ENCODE peak calls at places on chromosome 7, in ten cellular contexts. A, Z, S, X, G, J, B, U, R and T are unnamed samples.

GRCh38 chr7:2870471-2870941 is 26.4 kb upstream of the GNA12 start:
- DNase-seq in Z (peak; percentile 57), B (no peak), R (peak; percentile 34), S (peak; percentile 84), G (peak; percentile 74), A (peak; percentile 78), U (peak; percentile 30), J (peak; percentile 52), X (peak; percentile 68), T (no peak)

GRCh38 chr7:133649593-133649992 is 396.7 kb downstream of the EXOC4 start:
- DNase-seq in U (no peak), R (no peak), X (no peak), S (peak; percentile 42), G (no peak), Z (no peak), A (no peak), B (no peak), J (no peak), T (no peak)

GRCh38 chr7:21999896-22000295 is 54.2 kb upstream of the CDCA7L start:
- DNase-seq in J (no peak), G (no peak), R (no peak), A (no peak), B (no peak), U (no peak), S (no peak), X (peak; percentile 7), Z (no peak), T (no peak)

GRCh38 chr7:155189600-155189989 is 108.1 kb upstream of the INSIG1 start:
- DNase-seq in R (no peak), G (no peak), X (no peak), Z (no peak), U (no peak), A (no peak), B (no peak), J (no peak), S (no peak), T (no peak)

GRCh38 chr7:100890640-100891521 is 1.4 kb upstream of the UFSP1 start:
- DNase-seq in X (no peak), G (no peak), S (peak; percentile 30), U (no peak), B (no peak), J (no peak), R (no peak), Z (peak; percentile 48), A (no peak), T (no peak)

GRCh38 chr7:24660541-24660940 is 87.3 kb downstream of the PALS2 start:
- DNase-seq in Z (no peak), G (no peak), U (no peak), X (no peak), S (peak; percentile 88), R (no peak), B (no peak), J (no peak), A (no peak), T (no peak)

GRCh38 chr7:44961844-44962482 is 16.9 kb downstream of the MYO1G start:
- DNase-seq in Z (no peak), S (no peak), X (no peak), B (no peak), G (no peak), U (no peak), A (no peak), R (no peak), J (no peak), T (no peak)

GRCh38 chr7:157410831-157411556 is 74.2 kb downstream of the DNAJB6 start:
- DNase-seq in R (no peak), G (no peak), J (no peak), S (no peak), A (no peak), Z (no peak), B (no peak), U (no peak), X (no peak), T (peak; percentile 61)

GRCh38 chr7:50607524-50608125 is 42.4 kb upstream of the DDC start:
- DNase-seq in U (no peak), R (no peak), X (no peak), B (no peak), Z (no peak), A (no peak), G (no peak), S (no peak), J (no peak), T (no peak)

GRCh38 chr7:92404170-92404614 is 43.1 kb upstream of the GATAD1 start:
- DNase-seq in U (no peak), R (no peak), X (no peak), S (peak; percentile 10), J (no peak), B (no peak), G (no peak), Z (no peak), A (no peak), T (no peak)

GRCh38 chr7:117098457-117098856 is 145.2 kb downstream of the ST7 start:
- DNase-seq in U (no peak), X (peak; percentile 95), A (no peak), S (peak; percentile 66), Z (no peak), J (no peak), G (no peak), B (no peak), R (no peak), T (no peak)

GRCh38 chr7:15972767-15973362 is 286.4 kb upstream of the MEOX2 start:
- DNase-seq in S (peak; percentile 75), B (no peak), X (peak; percentile 38), J (no peak), Z (no peak), R (no peak), A (no peak), U (peak; percentile 20), G (no peak), T (no peak)

GRCh38 chr7:42137431-42137830 is 99.6 kb downstream of the GLI3 start:
- DNase-seq in J (no peak), S (no peak), U (no peak), X (no peak), A (no peak), R (no peak), Z (no peak), G (no peak), B (no peak), T (no peak)

DNA sequence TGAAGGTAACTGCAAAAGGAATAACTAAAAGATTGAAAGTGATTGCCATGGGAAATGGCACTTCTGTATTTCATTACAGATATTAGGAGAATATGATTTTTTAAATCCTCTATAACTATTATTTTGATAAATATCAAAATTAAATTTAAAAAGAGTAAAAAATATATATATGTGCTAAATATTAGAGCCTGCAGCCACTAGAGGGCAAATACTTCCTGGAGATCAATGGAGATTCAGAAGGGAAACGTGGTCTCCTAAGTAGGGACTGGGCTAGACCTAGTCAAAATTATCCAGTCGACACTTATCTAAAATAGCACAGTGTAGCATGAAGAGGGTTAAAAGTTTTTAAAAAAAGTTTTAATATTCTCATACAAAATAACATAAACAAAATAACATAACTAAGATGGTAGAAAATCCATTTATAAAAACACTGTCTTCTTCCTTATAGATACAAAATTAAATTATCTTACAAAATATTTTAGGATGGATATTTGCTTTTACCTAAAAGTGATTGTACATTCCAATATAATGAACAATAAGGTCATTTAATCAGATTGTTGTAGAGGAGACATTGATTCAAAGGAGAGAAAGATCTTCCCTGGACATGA is 434.3 kb downstream of the MDFIC start:
- DNase-seq in Z (no peak), U (no peak), B (no peak), J (no peak), R (peak; percentile 27), S (peak; percentile 51), X (no peak), G (no peak), A (peak; percentile 14), T (no peak)
- TF ChIP-seq CTCF in Z (no peak), U (no peak), B (peak; percentile 32), J (peak; percentile 76), R (peak; percentile 53), S (peak; percentile 62), X (peak; percentile 66), G (peak; percentile 35), A (peak; percentile 40), T (peak; percentile 90)

GRCh38 chr7:47739301-47739870 is 157.5 kb upstream of the TNS3 start:
- DNase-seq in J (no peak), G (no peak), A (no peak), B (no peak), Z (no peak), R (no peak), U (no peak), S (no peak), X (no peak), T (peak; percentile 58)

GRCh38 chr7:47738563-47739166 is 156.8 kb upstream of the TNS3 start:
- DNase-seq in A (no peak), Z (no peak), R (no peak), B (no peak), G (no peak), U (no peak), S (no peak), X (no peak), J (no peak), T (peak; percentile 79)

GRCh38 chr7:47739901-47740300 is 158.0 kb upstream of the TNS3 start:
- DNase-seq in B (no peak), X (no peak), J (no peak), Z (no peak), A (no peak), U (no peak), G (no peak), R (no peak), S (no peak), T (no peak)

GRCh38 chr7:47735431-47736345 is 153.8 kb upstream of the TNS3 start:
- DNase-seq in U (no peak), G (no peak), Z (no peak), R (no peak), B (no peak), A (no peak), S (no peak), X (no peak), J (no peak), T (peak; percentile 10)

DNA sequence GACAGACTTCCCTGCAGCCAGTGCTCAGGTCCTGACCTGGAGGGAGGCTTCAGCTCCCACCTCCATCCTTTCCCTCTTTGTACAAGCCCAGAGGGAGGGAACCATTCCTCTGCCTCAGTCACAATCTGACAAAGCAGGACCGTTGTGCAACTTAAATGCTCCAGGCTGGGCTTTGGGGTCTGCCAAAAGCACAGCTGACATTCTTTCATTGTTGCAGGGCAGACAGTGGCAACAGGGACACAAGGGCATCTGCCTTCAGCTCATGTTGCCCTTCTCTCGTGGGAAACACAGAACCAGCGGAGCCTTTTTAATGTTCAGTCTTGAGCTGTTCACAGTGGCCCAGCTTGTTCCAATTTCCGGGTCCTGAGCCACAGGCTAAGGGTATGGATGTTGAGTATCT is 155.7 kb upstream of the TNS3 start:
- DNase-seq in Z (no peak), J (no peak), G (no peak), X (no peak), S (no peak), A (no peak), R (no peak), U (no peak), B (no peak), T (peak; percentile 34)
- TF ChIP-seq CTCF in Z (no peak), J (no peak), G (no peak), X (no peak), S (no peak), A (no peak), R (no peak), U (no peak), B (no peak), T (no peak)

GRCh38 chr7:26620352-26620751 is 244.0 kb downstream of the SKAP2 start:
- DNase-seq in G (no peak), A (peak; percentile 54), R (peak; percentile 40), B (no peak), X (no peak), S (no peak), Z (peak; percentile 70), J (peak; percentile 11), U (no peak), T (no peak)
- TF ChIP-seq CTCF in G (no peak), A (no peak), R (no peak), B (no peak), X (no peak), S (no peak), Z (peak; percentile 44), J (peak; percentile 26), U (no peak), T (no peak)

GRCh38 chr7:156400046-156400445 is 240.5 kb upstream of the RNF32 start:
- DNase-seq in A (no peak), B (no peak), U (no peak), X (no peak), J (no peak), R (no peak), Z (no peak), G (no peak), S (no peak), T (no peak)
- TF ChIP-seq CTCF in A (no peak), B (no peak), U (no peak), X (no peak), J (no peak), R (no peak), Z (no peak), G (no peak), S (no peak), T (no peak)